ENCODE peak calls at places on chromosomes 4 and X, in five cellular contexts. E is ovary, R is pancreas, O is left lung, K is A549. U is an unnamed sample.

GRCh38 chr4:86935499-86935832 is 655 bp downstream of the AFF1 start:
- DNase-seq in E (no peak), R (no peak), O (no peak), K (no peak), U (peak; percentile 30)

GRCh38 chrX:25337841-25338240 is 322.1 kb upstream of the ARX start:
- DNase-seq in E (no peak), R (no peak), O (no peak), K (no peak), U (no peak)

GRCh38 chrX:56987741-56988140 is 7.6 kb downstream of the SPIN3 start:
- DNase-seq in E (no peak), R (no peak), O (no peak), K (no peak), U (no peak)

GRCh38 chr4:74223098-74223497 is 65.2 kb downstream of the MTHFD2L start:
- DNase-seq in E (no peak), R (no peak), O (no peak), K (no peak), U (no peak)

GRCh38 chrX:71938371-71938770 is 27.7 kb downstream of the NHSL2 start:
- DNase-seq in E (no peak), R (no peak), O (no peak), K (no peak), U (no peak)

GRCh38 chr4:71429962-71430361 is 91.1 kb downstream of the SLC4A4 start:
- DNase-seq in E (no peak), R (no peak), O (no peak), K (no peak), U (no peak)

GRCh38 chrX:19332983-19333382 is 10.7 kb upstream of the PDHA1 start:
- DNase-seq in E (no peak), R (no peak), O (no peak), K (no peak), U (no peak)

GRCh38 chr4:71004281-71004851 is 10.9 kb downstream of the DCK start:
- DNase-seq in E (no peak), R (no peak), O (no peak), K (no peak), U (no peak)

GRCh38 chrX:136823175-136823574 is 42.4 kb upstream of the ARHGEF6 start:
- DNase-seq in E (no peak), R (no peak), O (no peak), K (no peak), U (no peak)

GRCh38 chr4:63814171-63814964 is 594.9 kb downstream of the TECRL start:
- DNase-seq in E (no peak), R (no peak), O (peak; percentile 24), K (no peak), U (no peak)

GRCh38 chrX:117538441-117539418 is 577.9 kb downstream of the KLHL13 start:
- DNase-seq in E (no peak), R (no peak), O (no peak), K (no peak), U (no peak)

GRCh38 chr4:135244605-135245146 is 1043.1 kb upstream of the PABPC4L start:
- DNase-seq in E (no peak), R (no peak), O (no peak), K (no peak), U (no peak)

GRCh38 chr4:161197912-161198311 is 965.9 kb downstream of the FSTL5 start:
- DNase-seq in E (no peak), R (no peak), O (no peak), K (no peak), U (no peak)

GRCh38 chrX:30570505-30570904 is 7.1 kb downstream of the TASL start:
- DNase-seq in E (no peak), R (no peak), O (no peak), K (peak; percentile 25), U (no peak)

GRCh38 chr4:37914539-37914938 is 23.7 kb downstream of the TBC1D1 start:
- DNase-seq in E (no peak), R (no peak), O (no peak), K (no peak), U (no peak)

GRCh38 chrX:107204063-107204605 is 2.1 kb downstream of the NUP62CL start:
- DNase-seq in E (no peak), R (no peak), O (no peak), K (peak; percentile 36), U (no peak)

GRCh38 chr4:72318771-72319170 is 250.2 kb downstream of the ADAMTS3 start:
- DNase-seq in E (no peak), R (no peak), O (no peak), K (no peak), U (no peak)

GRCh38 chrX:15911729-15912550 is 57.3 kb upstream of the AP1S2 start:
- DNase-seq in E (no peak), R (no peak), O (no peak), K (peak; percentile 1), U (no peak)

GRCh38 chr4:65917486-65917885 is 247.2 kb upstream of the EPHA5 start:
- DNase-seq in E (no peak), R (no peak), O (no peak), K (no peak), U (no peak)

GRCh38 chrX:134745636-134746378 is 87.5 kb upstream of the PLAC1 start:
- DNase-seq in E (no peak), R (no peak), O (no peak), K (no peak), U (no peak)

DNA sequence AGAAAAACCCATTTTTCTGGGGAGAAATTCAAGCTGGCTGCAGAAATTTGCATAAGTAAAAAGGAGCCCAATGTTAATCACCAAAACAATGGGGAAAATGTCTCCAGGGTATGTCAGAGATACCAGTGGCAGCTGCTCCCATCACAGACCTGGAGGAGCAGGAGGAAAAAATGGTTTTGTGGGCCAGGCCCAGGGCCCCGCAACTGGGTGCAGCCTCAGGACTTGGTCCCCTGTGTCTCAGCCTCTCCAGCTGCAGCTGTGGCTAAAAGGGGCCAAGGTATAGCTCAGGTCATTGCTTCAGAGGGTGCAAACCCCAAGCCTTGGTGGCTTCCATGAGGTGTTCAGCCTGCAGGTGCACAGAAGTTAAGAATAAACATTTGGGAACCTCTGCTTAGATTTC is 536.4 kb upstream of the FRG1 start:
- DNase-seq in E (no peak), R (no peak), O (no peak), K (no peak), U (no peak)
- H3K9me3 ChIP-seq in E (no peaks in the 10 kb centered on the region), R (no peaks in the 10 kb centered on the region), O (no peaks in the 10 kb centered on the region), K (no peaks in the 10 kb centered on the region), U (no peaks in the 10 kb centered on the region)

DNA sequence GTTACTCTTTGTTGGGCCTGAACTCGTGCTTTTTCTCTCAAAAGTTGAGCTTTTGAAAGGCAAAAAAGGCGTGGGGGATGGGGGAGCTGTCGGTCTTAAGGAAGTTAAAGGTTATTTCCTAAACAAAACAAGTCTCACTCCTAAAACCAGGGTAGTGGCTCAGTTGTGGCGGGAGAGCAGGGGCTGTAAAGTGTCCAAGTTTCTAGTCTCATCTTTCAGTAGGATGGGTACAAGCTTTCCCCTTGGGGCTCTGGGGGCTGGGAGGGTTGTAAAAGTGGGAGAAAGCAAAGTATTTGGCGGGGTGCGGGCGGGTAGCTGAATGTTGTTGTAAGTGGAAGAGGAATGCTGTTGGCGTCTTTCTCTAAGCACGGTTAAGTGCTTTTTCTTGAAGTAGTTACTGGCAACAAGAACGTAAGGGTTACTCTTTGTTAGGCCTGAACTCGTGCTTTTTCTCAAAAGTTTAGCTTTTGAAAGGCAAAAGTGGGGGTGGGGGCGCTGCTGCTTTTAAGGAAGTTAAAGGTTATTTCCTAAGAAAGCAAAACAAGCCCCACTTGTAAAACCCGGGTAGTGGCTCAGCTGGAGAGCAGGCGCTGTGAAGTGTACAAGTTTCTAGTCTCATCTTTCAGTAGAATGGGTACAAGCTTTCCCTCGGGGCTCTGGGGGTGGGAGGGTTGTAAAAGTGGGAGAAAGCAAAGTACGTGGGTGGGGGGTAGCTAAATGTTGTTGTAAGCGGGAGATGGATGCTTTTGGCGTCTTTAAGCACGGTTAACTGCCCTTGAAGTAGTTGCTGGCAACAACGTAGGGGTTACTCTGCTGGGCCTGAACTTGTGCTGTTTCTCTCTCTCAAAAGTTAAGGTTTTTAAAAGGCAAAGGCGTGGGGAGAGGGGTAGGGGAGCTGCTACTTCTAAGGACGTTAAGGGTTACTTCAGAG is 1.1 kb upstream of the WDR1 start:
- DNase-seq in E (peak; percentile 63), R (no peak), O (no peak), K (no peak), U (no peak)
- H3K4me1 ChIP-seq in E (peaks cover 21% of the 10 kb centered on the region), R (peaks cover 5% of the 10 kb centered on the region), O (peaks cover 20% of the 10 kb centered on the region), K (peaks cover 20% of the 10 kb centered on the region), U (peaks cover 11% of the 10 kb centered on the region)

GRCh38 chrX:132373610-132374009 is 115.2 kb downstream of the MBNL3 start:
- DNase-seq in E (no peak), R (no peak), O (no peak), K (no peak), U (no peak)

DNA sequence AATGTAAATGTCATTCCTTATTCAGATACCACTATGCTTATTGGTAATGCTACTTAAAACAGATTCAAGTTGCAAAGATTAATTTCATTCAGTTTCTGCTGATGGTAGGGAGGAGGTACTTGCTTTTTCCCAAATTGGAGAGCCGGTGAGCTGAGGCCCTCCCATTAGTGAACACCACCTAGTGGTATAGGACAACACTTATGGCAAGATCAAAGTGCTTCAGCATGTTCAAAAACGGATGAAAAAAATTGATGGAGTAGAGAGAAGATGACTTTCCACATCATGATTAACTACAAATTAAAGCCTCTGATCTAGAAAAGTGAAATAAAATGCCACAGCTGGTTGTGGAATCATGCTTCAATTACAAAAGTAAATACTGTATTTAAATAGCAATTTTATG is 112.9 kb downstream of the MBNL3 start:
- DNase-seq in E (no peak), R (no peak), O (no peak), K (peak; percentile 1), U (no peak)
- H3K27ac ChIP-seq in E (no peak overlapping the region), R (no peak overlapping the region), O (no peak overlapping the region), K (no peak overlapping the region), U (no peak overlapping the region)

GRCh38 chr4:7516773-7517144 is 82.0 kb upstream of the PSAPL1 start:
- DNase-seq in E (peak; percentile 40), R (no peak), O (no peak), K (no peak), U (no peak)
- H3K9me3 ChIP-seq in E (no peaks in the 10 kb centered on the region), R (no peaks in the 10 kb centered on the region), O (no peaks in the 10 kb centered on the region), K (no peaks in the 10 kb centered on the region), U (no peaks in the 10 kb centered on the region)

GRCh38 chr4:88674989-88675388 is 22.6 kb downstream of the NAP1L5 start:
- DNase-seq in E (no peak), R (no peak), O (no peak), K (no peak), U (no peak)
- H3K4me1 ChIP-seq in E (no peaks in the 10 kb centered on the region), R (no peaks in the 10 kb centered on the region), O (no peaks in the 10 kb centered on the region), K (no peaks in the 10 kb centered on the region), U (no peaks in the 10 kb centered on the region)

DNA sequence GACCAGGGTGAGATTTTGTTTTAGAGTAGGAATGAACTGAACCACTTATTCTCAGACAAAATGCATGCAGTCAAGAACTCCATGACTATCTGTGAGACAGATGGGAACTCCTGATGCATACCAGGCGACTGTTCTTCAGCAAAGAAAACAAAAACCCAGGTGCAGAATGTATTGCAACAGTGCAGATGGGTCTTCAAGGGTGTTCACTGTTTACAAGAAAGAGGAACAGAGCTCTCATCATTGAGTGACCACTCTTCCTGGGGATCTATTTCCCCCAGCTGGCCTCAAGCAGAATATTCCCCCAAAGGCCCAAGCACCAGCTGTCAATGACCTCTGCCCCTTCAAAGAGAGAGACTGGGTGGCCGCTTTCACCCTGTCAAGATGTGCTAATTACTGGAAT is 39.7 kb upstream of the BMP3 start:
- DNase-seq in E (no peak), R (no peak), O (no peak), K (no peak), U (no peak)
- H3K27ac ChIP-seq in E (no peak overlapping the region), R (no peak overlapping the region), O (no peak overlapping the region), K (no peak overlapping the region), U (no peak overlapping the region)

GRCh38 chrX:81729269-81729777 is 527.4 kb downstream of the SH3BGRL start:
- DNase-seq in E (no peak), R (no peak), O (no peak), K (no peak), U (no peak)
- H3K9me3 ChIP-seq in E (no peaks in the 10 kb centered on the region), R (no peaks in the 10 kb centered on the region), O (no peaks in the 10 kb centered on the region), K (no peaks in the 10 kb centered on the region), U (no peaks in the 10 kb centered on the region)

GRCh38 chr4:110156442-110156841 is 42.0 kb downstream of the ELOVL6 start:
- DNase-seq in E (no peak), R (no peak), O (no peak), K (no peak), U (no peak)
- H3K4me1 ChIP-seq in E (no peaks in the 10 kb centered on the region), R (no peaks in the 10 kb centered on the region), O (no peaks in the 10 kb centered on the region), K (peaks cover 41% of the 10 kb centered on the region), U (no peaks in the 10 kb centered on the region)

U was measured in prostate gland.